ENCODE peak calls at places on chromosome 13, in ten cellular contexts. Y is mucosa of descending colon, R is esophagus squamous epithelium, T is HL-60, D is tibial artery, N is AG10803, O is heart right ventricle, I is HepG2, Z is fibroblast of the aortic adventitia, U is stomach. H is an unnamed sample.

GRCh38 chr13:97522243-97522642 is 88.3 kb downstream of the RAP2A start:
- DNase-seq in Y (no peak), R (no peak), T (no peak), D (no peak), N (no peak), O (no peak), I (peak), Z (no peak), U (no peak), H (no peak)

GRCh38 chr13:78607409-78608253 is 4.3 kb upstream of the POU4F1 start:
- DNase-seq in Y (no peak), R (no peak), T (no peak), D (no peak), N (no peak), O (no peak), I (no peak), Z (no peak), U (no peak), H (no peak)

GRCh38 chr13:76852991-76853390 is 33.2 kb downstream of the KCTD12 start:
- DNase-seq in Y (no peak), R (no peak), T (no peak), D (no peak), N (peak), O (no peak), I (no peak), Z (peak), U (no peak), H (peak)

GRCh38 chr13:31073859-31074718 is 87.6 kb downstream of the HSPH1 start:
- DNase-seq in Y (no peak), R (no peak), T (no peak), D (no peak), N (peak), O (no peak), I (no peak), Z (peak), U (no peak), H (peak)

GRCh38 chr13:44565881-44566280 is 10.2 kb downstream of the TSC22D1 start:
- DNase-seq in Y (no peak), R (no peak), T (no peak), D (no peak), N (peak), O (no peak), I (no peak), Z (peak), U (no peak), H (no peak)

GRCh38 chr13:31012285-31013024 is 80.0 kb downstream of the TEX26 start:
- DNase-seq in Y (no peak), R (no peak), T (peak), D (no peak), N (peak), O (no peak), I (peak), Z (peak), U (no peak), H (peak)

GRCh38 chr13:50626031-50626643 is 217.4 kb downstream of the DLEU7 start:
- DNase-seq in Y (no peak), R (no peak), T (peak), D (no peak), N (peak), O (no peak), I (no peak), Z (peak), U (no peak), H (peak)

GRCh38 chr13:99086869-99087129 is 108.9 kb upstream of the DOCK9 start:
- DNase-seq in Y (no peak), R (no peak), T (no peak), D (peak), N (no peak), O (no peak), I (no peak), Z (no peak), U (no peak), H (peak)

GRCh38 chr13:30334663-30335386 is 27.5 kb upstream of the KATNAL1 start:
- DNase-seq in Y (peak), R (no peak), T (peak), D (no peak), N (no peak), O (no peak), I (peak), Z (peak), U (no peak), H (peak)

GRCh38 chr13:27770809-27771208 is 21.5 kb upstream of the GSX1 start:
- DNase-seq in Y (peak), R (no peak), T (peak), D (no peak), N (peak), O (no peak), I (peak), Z (peak), U (no peak), H (peak)

GRCh38 chr13:31045621-31046081 is 113.2 kb downstream of the TEX26 start:
- DNase-seq in Y (peak), R (no peak), T (peak), D (peak), N (peak), O (peak), I (peak), Z (peak), U (peak), H (peak)

GRCh38 chr13:93824286-93824685 is 597.7 kb downstream of the GPC6 start:
- DNase-seq in Y (no peak), R (no peak), T (no peak), D (no peak), N (no peak), O (no peak), I (no peak), Z (no peak), U (no peak), H (no peak)

GRCh38 chr13:98571955-98572662 is 4.8 kb downstream of the STK24 start:
- DNase-seq in Y (peak), R (no peak), T (no peak), D (no peak), N (peak), O (no peak), I (peak), Z (peak), U (no peak), H (no peak)

GRCh38 chr13:23579072-23579885 is 9.1 kb downstream of the TNFRSF19 start:
- DNase-seq in Y (peak), R (peak), T (peak), D (peak), N (peak), O (peak), I (peak), Z (peak), U (peak), H (peak)

GRCh38 chr13:104809483-104809882 is 1726.0 kb downstream of the EFNB2 start:
- DNase-seq in Y (no peak), R (no peak), T (peak), D (no peak), N (no peak), O (no peak), I (no peak), Z (no peak), U (no peak), H (peak)

GRCh38 chr13:89925107-89925506 is 1422.4 kb upstream of the MIR17HG start:
- DNase-seq in Y (peak), R (no peak), T (peak), D (no peak), N (peak), O (no peak), I (peak), Z (peak), U (no peak), H (peak)

GRCh38 chr13:109787135-109787954 is 962 bp upstream of the IRS2 start:
- DNase-seq in Y (peak), R (no peak), T (peak), D (no peak), N (peak), O (peak), I (no peak), Z (no peak), U (peak), H (peak)

GRCh38 chr13:67726979-67727378 is 496.8 kb upstream of the PCDH9 start:
- DNase-seq in Y (peak), R (no peak), T (peak), D (no peak), N (no peak), O (no peak), I (peak), Z (no peak), U (no peak), H (no peak)

GRCh38 chr13:34044660-34045080 is 226.7 kb downstream of the RFC3 start:
- DNase-seq in Y (no peak), R (no peak), T (no peak), D (no peak), N (peak), O (no peak), I (no peak), Z (peak), U (no peak), H (peak)

GRCh38 chr13:106874308-106874707 is 306.4 kb upstream of the ARGLU1 start:
- DNase-seq in Y (no peak), R (no peak), T (no peak), D (no peak), N (no peak), O (no peak), I (no peak), Z (no peak), U (no peak), H (peak)

GRCh38 chr13:28819046-28819747 is 942 bp upstream of the MTUS2 start:
- DNase-seq in Y (no peak), R (no peak), T (no peak), D (no peak), N (peak), O (no peak), I (no peak), Z (peak), U (no peak), H (peak)

GRCh38 chr13:40330950-40331349 is 335.5 kb downstream of the FOXO1 start:
- DNase-seq in Y (no peak), R (no peak), T (no peak), D (no peak), N (no peak), O (no peak), I (no peak), Z (no peak), U (no peak), H (no peak)

GRCh38 chr13:94154362-94154761 is 325.1 kb downstream of the DCT start:
- DNase-seq in Y (peak), R (no peak), T (no peak), D (peak), N (peak), O (no peak), I (peak), Z (peak), U (peak), H (peak)

GRCh38 chr13:110511509-110512181 is 49.9 kb downstream of the RAB20 start:
- DNase-seq in Y (no peak), R (no peak), T (no peak), D (peak), N (no peak), O (no peak), I (peak), Z (no peak), U (no peak), H (no peak)

GRCh38 chr13:112903606-112904195 is 65.3 kb upstream of the MCF2L start:
- DNase-seq in Y (no peak), R (no peak), T (no peak), D (no peak), N (no peak), O (no peak), I (no peak), Z (no peak), U (no peak), H (no peak)

DNA sequence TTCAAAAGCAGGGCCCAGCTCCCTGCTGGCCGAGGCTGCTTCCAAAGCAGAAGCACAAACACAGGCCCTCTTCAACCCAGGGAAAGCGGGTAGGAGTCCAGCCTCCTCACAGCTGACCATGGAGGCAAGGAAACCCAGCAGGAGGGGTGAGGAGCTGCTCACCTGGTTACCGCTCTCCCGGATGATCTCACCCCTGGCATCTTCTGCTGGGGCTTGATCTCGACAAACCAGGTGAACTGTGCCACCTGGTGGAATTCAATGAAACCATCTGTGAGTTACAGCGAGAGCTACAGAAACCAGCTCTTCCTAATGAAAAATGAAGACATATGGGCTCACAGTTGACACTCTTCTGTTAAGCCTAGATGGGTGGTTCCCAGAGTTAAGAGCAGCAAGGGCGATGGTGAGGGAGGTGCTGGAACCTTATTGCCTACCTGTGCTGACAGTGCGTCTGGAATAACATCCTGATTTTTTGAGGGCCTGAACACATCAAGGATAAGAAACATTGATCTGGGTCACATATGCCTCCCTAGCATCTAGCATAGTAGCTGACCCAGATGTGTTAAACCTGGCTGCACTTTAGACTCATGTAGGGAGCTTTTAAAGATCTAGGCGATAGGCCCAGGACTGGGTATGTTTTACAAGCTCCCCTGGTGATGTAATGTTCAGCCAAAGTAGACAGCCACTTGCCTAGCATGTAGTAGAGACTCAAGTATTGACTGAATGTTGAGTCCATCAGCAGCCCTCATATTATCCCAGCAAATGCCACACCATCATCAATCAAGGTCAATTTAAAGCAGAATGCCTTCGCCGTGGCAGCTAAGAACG is 6.1 kb downstream of the DHRS12 start:
- DNase-seq in Y (peak), R (no peak), T (peak), D (no peak), N (peak), O (no peak), I (peak), Z (peak), U (peak), H (peak)
- TF ChIP-seq CTCF in Y (peak), R (peak), T (peak), D (peak), N (peak), O (no peak), I (peak), Z (peak), U (peak), H (peak)

GRCh38 chr13:19586904-19587634 is 25.7 kb upstream of the TPTE2 start:
- DNase-seq in Y (peak), R (no peak), T (peak), D (no peak), N (peak), O (no peak), I (peak), Z (no peak), U (peak), H (no peak)
- H3K4me3 ChIP-seq in Y (no peak), R (peak), T (peak), D (no peak), N (peak), O (no peak), I (peak), Z (no peak), U (no peak), H (no peak)

DNA sequence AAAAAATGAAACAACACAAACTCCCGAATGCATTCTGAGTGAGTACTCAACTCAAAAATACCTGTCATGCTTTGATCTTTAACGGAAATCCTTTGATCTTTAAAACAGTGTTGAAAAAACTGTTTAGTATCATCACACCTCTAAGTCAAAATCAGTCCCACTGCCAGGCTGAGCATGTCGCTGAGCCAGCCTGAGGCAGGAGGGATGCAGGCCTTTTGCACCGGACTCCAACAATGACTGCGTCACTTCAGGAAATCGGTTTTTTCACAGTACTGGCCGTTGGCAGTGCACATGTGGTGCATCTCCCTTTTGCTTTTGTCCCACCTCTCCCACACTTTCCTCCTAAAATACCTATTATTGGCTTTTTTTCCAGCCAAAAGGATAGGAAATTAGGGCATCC is 78.2 kb downstream of the SHISA2 start:
- DNase-seq in Y (no peak), R (no peak), T (no peak), D (no peak), N (no peak), O (no peak), I (no peak), Z (no peak), U (no peak), H (no peak)
- TF ChIP-seq CTCF in Y (no peak), R (no peak), T (no peak), D (no peak), N (no peak), O (no peak), I (no peak), Z (no peak), U (no peak), H (no peak)

GRCh38 chr13:20828540-20829364 is 55.0 kb upstream of the EEF1AKMT1 start:
- DNase-seq in Y (peak), R (no peak), T (peak), D (no peak), N (peak), O (peak), I (peak), Z (peak), U (no peak), H (peak)
- H3K4me3 ChIP-seq in Y (no peak), R (peak), T (no peak), D (peak), N (peak), O (peak), I (peak), Z (peak), U (peak), H (peak)

GRCh38 chr13:74575729-74576125 is 441.5 kb upstream of the KLF12 start:
- DNase-seq in Y (peak), R (no peak), T (no peak), D (peak), N (peak), O (peak), I (no peak), Z (peak), U (peak), H (peak)

GRCh38 chr13:74570834-74571233 is 436.6 kb upstream of the KLF12 start:
- DNase-seq in Y (no peak), R (no peak), T (no peak), D (no peak), N (peak), O (no peak), I (no peak), Z (peak), U (no peak), H (peak)

GRCh38 chr13:74574964-74575728 is 440.9 kb upstream of the KLF12 start:
- DNase-seq in Y (no peak), R (no peak), T (no peak), D (no peak), N (no peak), O (no peak), I (no peak), Z (no peak), U (no peak), H (no peak)

GRCh38 chr13:74571811-74572210 is 437.6 kb upstream of the KLF12 start:
- DNase-seq in Y (no peak), R (no peak), T (no peak), D (no peak), N (no peak), O (no peak), I (no peak), Z (no peak), U (no peak), H (no peak)

GRCh38 chr13:74573654-74574053 is 439.4 kb upstream of the KLF12 start:
- DNase-seq in Y (no peak), R (no peak), T (no peak), D (no peak), N (no peak), O (no peak), I (peak), Z (no peak), U (no peak), H (no peak)
- TF ChIP-seq CTCF in Y (no peak), R (no peak), T (no peak), D (no peak), N (no peak), O (no peak), I (peak), Z (peak), U (no peak), H (peak)